ENCODE peak calls at places on chromosomes 12 and 14, in seven cellular contexts. T is IMR-90; A is HS-5; E is activated CD8-positive, alpha-beta memory T cell treated with anti-CD3 and anti-CD28 coated beads for 24 hours; C is activated naive CD8-positive, alpha-beta T cell treated with anti-CD3 and anti-CD28 coated beads for 36 hours; S is AG09309; N is fibroblast of mammary gland. P is an unnamed sample.
A peak's percentile ranks its signal among the peaks of the same experiment; 100 is the strongest.

GRCh38 chr12:11958216-11959091 is 112.3 kb upstream of the BCL2L14 start:
- DNase-seq in T (peak; percentile 95), A (peak; percentile 91), E (peak; percentile 76), C (peak; percentile 49), S (peak; percentile 67), N (peak; percentile 98), P (peak; percentile 77)

GRCh38 chr12:62660763-62661162 is 194.1 kb downstream of the MON2 start:
- DNase-seq in T (peak; percentile 70), A (peak; percentile 75), E (no peak), C (no peak), S (peak; percentile 73), N (peak; percentile 89), P (no peak)

GRCh38 chr14:105450864-105451720 is 23.5 kb upstream of the CRIP2 start:
- DNase-seq in T (no peak), A (no peak), E (no peak), C (no peak), S (no peak), N (no peak), P (no peak)

GRCh38 chr14:25108959-25109358 is 59.0 kb upstream of the STXBP6 start:
- DNase-seq in T (no peak), A (no peak), E (no peak), C (no peak), S (no peak), N (peak; percentile 14), P (no peak)

GRCh38 chr14:22185191-22185590 is 403.8 kb downstream of the DAD1 start:
- DNase-seq in T (peak; percentile 69), A (no peak), E (no peak), C (no peak), S (no peak), N (peak; percentile 42), P (peak; percentile 54)

GRCh38 chr12:95551305-95551704 is at the start of gene USP44:
- DNase-seq in T (no peak), A (no peak), E (no peak), C (peak; percentile 38), S (no peak), N (no peak), P (no peak)

GRCh38 chr12:6461401-6462233 is 8.9 kb downstream of the VAMP1 start:
- DNase-seq in T (peak; percentile 45), A (no peak), E (peak; percentile 88), C (peak; percentile 87), S (no peak), N (no peak), P (no peak)

GRCh38 chr12:132138941-132139871 is 4.9 kb downstream of the DDX51 start:
- DNase-seq in T (no peak), A (no peak), E (no peak), C (no peak), S (no peak), N (no peak), P (no peak)

GRCh38 chr12:57190821-57191220 is 25.8 kb upstream of the NXPH4 start:
- DNase-seq in T (no peak), A (no peak), E (no peak), C (no peak), S (no peak), N (no peak), P (no peak)

GRCh38 chr12:107894589-107894988 is 120.1 kb downstream of the ASCL4 start:
- DNase-seq in T (no peak), A (peak; percentile 43), E (no peak), C (no peak), S (peak; percentile 10), N (peak; percentile 20), P (no peak)

GRCh38 chr12:72560370-72560769 is 288.2 kb downstream of the TRHDE start:
- DNase-seq in T (no peak), A (no peak), E (no peak), C (no peak), S (no peak), N (no peak), P (no peak)

GRCh38 chr12:57909611-57910010 is 31.8 kb upstream of the ATP23 start:
- DNase-seq in T (no peak), A (no peak), E (no peak), C (no peak), S (no peak), N (no peak), P (no peak)

GRCh38 chr14:100663528-100664052 is 63.1 kb upstream of the DLK1 start:
- DNase-seq in T (no peak), A (no peak), E (no peak), C (no peak), S (no peak), N (no peak), P (no peak)

GRCh38 chr12:92342574-92342973 is 196.9 kb upstream of the BTG1 start:
- DNase-seq in T (no peak), A (no peak), E (no peak), C (no peak), S (no peak), N (no peak), P (no peak)

GRCh38 chr12:77953515-77953914 is 122.8 kb downstream of the NAV3 start:
- DNase-seq in T (no peak), A (no peak), E (no peak), C (no peak), S (no peak), N (no peak), P (no peak)

GRCh38 chr12:52004042-52004648 is 2.6 kb upstream of the TAMALIN start:
- DNase-seq in T (peak; percentile 55), A (no peak), E (no peak), C (no peak), S (no peak), N (peak; percentile 44), P (peak; percentile 76)

GRCh38 chr14:104871656-104872468 is 6.8 kb downstream of the CEP170B start:
- DNase-seq in T (no peak), A (no peak), E (no peak), C (no peak), S (no peak), N (no peak), P (no peak)

GRCh38 chr12:117680311-117680710 is 288.5 kb downstream of the KSR2 start:
- DNase-seq in T (no peak), A (no peak), E (no peak), C (no peak), S (no peak), N (peak; percentile 19), P (peak; percentile 52)

GRCh38 chr14:66165337-66165736 is 320.8 kb upstream of the CCDC196 start:
- DNase-seq in T (no peak), A (no peak), E (no peak), C (no peak), S (no peak), N (no peak), P (no peak)

GRCh38 chr12:55707841-55708694 is at the start of gene ITGA7:
- DNase-seq in T (no peak), A (no peak), E (peak; percentile 83), C (peak; percentile 69), S (no peak), N (no peak), P (no peak)

GRCh38 chr14:101177301-101178055 is 274.0 kb upstream of the RTL1 start:
- DNase-seq in T (no peak), A (no peak), E (no peak), C (no peak), S (no peak), N (no peak), P (no peak)

P was measured in mesenchymal stem cell.